ENCODE peak calls at places on chromosomes 16 and 17, in nine cellular contexts. One of them, this sample, is unnamed. For H3K4me1, the result is how much of the 10 kb centered on the place peaks cover.

GRCh38 chr17:50918933-50919296 is 52.8 kb upstream of the TOB1 start:
- ATAC-seq in mucosa of descending colon: peak
- ATAC-seq in lung: no peak
- ATAC-seq in CD8-positive, alpha-beta T cell: peak
- ATAC-seq in HCT116: no peak
- ATAC-seq in heart left ventricle: peak
- ATAC-seq in lower lobe of right lung: no peak
- ATAC-seq in aorta: peak
- ATAC-seq in Panc1: no peak
- ATAC-seq in this sample: no peak

GRCh38 chr17:1730004-1730344 is 5.5 kb downstream of the WDR81 start:
- ATAC-seq in mucosa of descending colon: no peak
- ATAC-seq in lung: no peak
- ATAC-seq in CD8-positive, alpha-beta T cell: no peak
- ATAC-seq in HCT116: no peak
- ATAC-seq in heart left ventricle: no peak
- ATAC-seq in lower lobe of right lung: peak
- ATAC-seq in aorta: peak
- ATAC-seq in Panc1: peak
- ATAC-seq in this sample: peak

GRCh38 chr17:61783556-61784304 is 79.6 kb downstream of the BRIP1 start:
- ATAC-seq in mucosa of descending colon: no peak
- ATAC-seq in lung: no peak
- ATAC-seq in CD8-positive, alpha-beta T cell: no peak
- ATAC-seq in HCT116: no peak
- ATAC-seq in heart left ventricle: no peak
- ATAC-seq in lower lobe of right lung: no peak
- ATAC-seq in aorta: no peak
- ATAC-seq in Panc1: no peak
- ATAC-seq in this sample: no peak

GRCh38 chr17:16472539-16472938 is 19.5 kb downstream of the LRRC75A start:
- ATAC-seq in mucosa of descending colon: no peak
- ATAC-seq in lung: no peak
- ATAC-seq in CD8-positive, alpha-beta T cell: no peak
- ATAC-seq in HCT116: no peak
- ATAC-seq in heart left ventricle: no peak
- ATAC-seq in lower lobe of right lung: no peak
- ATAC-seq in aorta: no peak
- ATAC-seq in Panc1: no peak
- ATAC-seq in this sample: no peak

GRCh38 chr17:73646409-73647305 is 2.4 kb upstream of the SDK2 start:
- ATAC-seq in mucosa of descending colon: no peak
- ATAC-seq in lung: no peak
- ATAC-seq in CD8-positive, alpha-beta T cell: peak
- ATAC-seq in HCT116: peak
- ATAC-seq in heart left ventricle: no peak
- ATAC-seq in lower lobe of right lung: no peak
- ATAC-seq in aorta: no peak
- ATAC-seq in Panc1: no peak
- ATAC-seq in this sample: no peak

GRCh38 chr17:75850928-75851692 is 4.0 kb downstream of the WBP2 start:
- ATAC-seq in mucosa of descending colon: no peak
- ATAC-seq in lung: no peak
- ATAC-seq in CD8-positive, alpha-beta T cell: no peak
- ATAC-seq in HCT116: no peak
- ATAC-seq in heart left ventricle: peak
- ATAC-seq in lower lobe of right lung: no peak
- ATAC-seq in aorta: no peak
- ATAC-seq in Panc1: no peak
- ATAC-seq in this sample: no peak

GRCh38 chr16:21264226-21265036 is 13.7 kb downstream of the CRYM start:
- ATAC-seq in mucosa of descending colon: peak
- ATAC-seq in lung: no peak
- ATAC-seq in CD8-positive, alpha-beta T cell: no peak
- ATAC-seq in HCT116: no peak
- ATAC-seq in heart left ventricle: peak
- ATAC-seq in lower lobe of right lung: no peak
- ATAC-seq in aorta: peak
- ATAC-seq in Panc1: no peak
- ATAC-seq in this sample: no peak

GRCh38 chr17:68634345-68634876 is 33.2 kb upstream of the FAM20A start:
- ATAC-seq in mucosa of descending colon: no peak
- ATAC-seq in lung: no peak
- ATAC-seq in CD8-positive, alpha-beta T cell: no peak
- ATAC-seq in HCT116: no peak
- ATAC-seq in heart left ventricle: no peak
- ATAC-seq in lower lobe of right lung: no peak
- ATAC-seq in aorta: no peak
- ATAC-seq in Panc1: no peak
- ATAC-seq in this sample: no peak

DNA sequence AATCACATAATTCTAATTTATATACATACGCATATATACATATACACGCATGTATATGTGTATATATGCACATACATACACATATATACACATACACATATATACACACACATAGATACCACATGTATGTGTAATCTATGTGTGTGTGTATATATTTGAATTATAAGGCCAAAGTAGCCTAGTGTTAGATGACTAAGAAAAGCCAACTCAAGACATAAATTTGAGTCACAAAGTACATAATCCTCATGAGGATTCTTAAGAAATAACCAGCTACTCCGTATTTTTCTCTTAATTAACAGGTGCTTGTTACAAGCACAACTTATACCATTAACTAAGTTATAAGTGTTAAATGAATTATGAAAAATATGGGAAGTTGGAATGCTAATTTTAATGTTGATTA is 84.9 kb downstream of the CACNG1 start:
- ATAC-seq in mucosa of descending colon: no peak
- ATAC-seq in lung: no peak
- ATAC-seq in CD8-positive, alpha-beta T cell: no peak
- ATAC-seq in HCT116: no peak
- ATAC-seq in heart left ventricle: no peak
- ATAC-seq in lower lobe of right lung: no peak
- ATAC-seq in aorta: no peak
- ATAC-seq in Panc1: no peak
- ATAC-seq in this sample: no peak
- H3K4me1 ChIP-seq in mucosa of descending colon: under half
- H3K4me1 ChIP-seq in lung: under half
- H3K4me1 ChIP-seq in CD8-positive, alpha-beta T cell: under half
- H3K4me1 ChIP-seq in HCT116: under half
- H3K4me1 ChIP-seq in heart left ventricle: under half
- H3K4me1 ChIP-seq in lower lobe of right lung: under half
- H3K4me1 ChIP-seq in aorta: under half
- H3K4me1 ChIP-seq in Panc1: under half
- H3K4me1 ChIP-seq in this sample: under half

GRCh38 chr17:82860606-82861392 is 21.0 kb upstream of the ZNF750 start:
- ATAC-seq in mucosa of descending colon: no peak
- ATAC-seq in lung: no peak
- ATAC-seq in CD8-positive, alpha-beta T cell: no peak
- ATAC-seq in HCT116: no peak
- ATAC-seq in heart left ventricle: no peak
- ATAC-seq in lower lobe of right lung: no peak
- ATAC-seq in aorta: no peak
- ATAC-seq in Panc1: no peak
- ATAC-seq in this sample: no peak

GRCh38 chr17:82862191-82862590 is 22.4 kb upstream of the ZNF750 start:
- ATAC-seq in mucosa of descending colon: no peak
- ATAC-seq in lung: no peak
- ATAC-seq in CD8-positive, alpha-beta T cell: no peak
- ATAC-seq in HCT116: no peak
- ATAC-seq in heart left ventricle: no peak
- ATAC-seq in lower lobe of right lung: no peak
- ATAC-seq in aorta: no peak
- ATAC-seq in Panc1: no peak
- ATAC-seq in this sample: no peak

GRCh38 chr17:82861393-82861775 is 21.6 kb upstream of the ZNF750 start:
- ATAC-seq in mucosa of descending colon: no peak
- ATAC-seq in lung: no peak
- ATAC-seq in CD8-positive, alpha-beta T cell: no peak
- ATAC-seq in HCT116: no peak
- ATAC-seq in heart left ventricle: no peak
- ATAC-seq in lower lobe of right lung: no peak
- ATAC-seq in aorta: no peak
- ATAC-seq in Panc1: no peak
- ATAC-seq in this sample: no peak

GRCh38 chr17:82858376-82859126 is 18.7 kb upstream of the ZNF750 start:
- ATAC-seq in mucosa of descending colon: no peak
- ATAC-seq in lung: no peak
- ATAC-seq in CD8-positive, alpha-beta T cell: peak
- ATAC-seq in HCT116: no peak
- ATAC-seq in heart left ventricle: no peak
- ATAC-seq in lower lobe of right lung: peak
- ATAC-seq in aorta: no peak
- ATAC-seq in Panc1: no peak
- ATAC-seq in this sample: no peak

DNA sequence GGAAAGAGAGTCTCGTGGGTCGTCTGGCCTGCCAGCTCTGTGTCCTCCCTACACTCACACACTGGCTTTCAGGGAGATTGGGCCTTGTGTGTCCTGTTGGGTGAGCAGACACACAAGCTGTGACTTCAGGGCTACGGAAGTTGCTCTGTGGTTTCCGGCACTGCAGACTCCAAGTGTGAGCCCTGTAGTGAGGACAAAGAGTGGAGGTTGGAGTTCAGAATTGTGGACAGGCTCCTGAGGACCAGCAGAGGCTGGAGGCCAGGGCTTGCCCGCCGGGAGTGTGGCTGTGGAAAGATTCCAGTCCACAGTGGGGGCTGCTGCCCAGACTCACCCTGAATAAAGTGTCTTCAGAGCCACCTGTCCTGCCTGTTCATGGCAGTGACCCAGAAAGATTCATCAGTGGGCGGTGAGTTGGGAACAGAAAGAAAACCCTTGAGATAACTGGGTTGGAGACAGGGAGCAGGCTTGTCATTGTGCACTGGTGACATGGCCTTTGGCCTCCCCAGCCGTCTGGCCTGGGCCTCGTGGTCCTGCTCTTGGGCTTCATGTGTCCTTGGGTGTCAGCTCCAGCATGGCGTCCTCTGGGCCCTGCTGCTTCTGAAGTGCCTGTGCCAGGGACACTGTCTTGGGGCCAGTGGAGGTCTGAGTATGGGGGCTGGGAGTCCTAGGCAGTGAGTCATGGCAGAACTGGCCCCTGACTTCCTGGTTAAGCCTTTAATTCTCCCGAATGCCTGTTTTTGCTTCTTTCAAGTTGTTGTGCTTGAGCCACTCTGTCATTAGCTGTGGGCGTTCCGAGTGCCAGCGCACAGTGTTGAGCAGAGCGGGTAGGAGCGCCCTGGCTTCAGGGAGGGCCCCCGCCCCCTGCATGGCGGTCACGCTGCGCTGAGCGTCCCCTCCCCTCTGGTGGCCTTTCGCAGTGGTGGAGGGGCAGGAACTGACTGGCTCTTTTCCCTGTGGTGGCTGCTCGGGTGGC is 19.9 kb upstream of the ZNF750 start:
- ATAC-seq in mucosa of descending colon: peak
- ATAC-seq in lung: peak
- ATAC-seq in CD8-positive, alpha-beta T cell: peak
- ATAC-seq in HCT116: peak
- ATAC-seq in heart left ventricle: peak
- ATAC-seq in lower lobe of right lung: peak
- ATAC-seq in aorta: peak
- ATAC-seq in Panc1: peak
- ATAC-seq in this sample: peak
- H3K4me1 ChIP-seq in mucosa of descending colon: under half
- H3K4me1 ChIP-seq in lung: under half
- H3K4me1 ChIP-seq in CD8-positive, alpha-beta T cell: half or more
- H3K4me1 ChIP-seq in HCT116: half or more
- H3K4me1 ChIP-seq in heart left ventricle: under half
- H3K4me1 ChIP-seq in lower lobe of right lung: under half
- H3K4me1 ChIP-seq in aorta: under half
- H3K4me1 ChIP-seq in Panc1: under half
- H3K4me1 ChIP-seq in this sample: under half

GRCh38 chr16:79090966-79091365 is 509.6 kb downstream of the MAF start:
- ATAC-seq in mucosa of descending colon: no peak
- ATAC-seq in lung: no peak
- ATAC-seq in CD8-positive, alpha-beta T cell: no peak
- ATAC-seq in HCT116: no peak
- ATAC-seq in heart left ventricle: no peak
- ATAC-seq in lower lobe of right lung: no peak
- ATAC-seq in aorta: no peak
- ATAC-seq in Panc1: no peak
- ATAC-seq in this sample: no peak

GRCh38 chr16:79097090-79097489 is 503.4 kb downstream of the MAF start:
- ATAC-seq in mucosa of descending colon: no peak
- ATAC-seq in lung: no peak
- ATAC-seq in CD8-positive, alpha-beta T cell: no peak
- ATAC-seq in HCT116: no peak
- ATAC-seq in heart left ventricle: no peak
- ATAC-seq in lower lobe of right lung: no peak
- ATAC-seq in aorta: no peak
- ATAC-seq in Panc1: no peak
- ATAC-seq in this sample: no peak

GRCh38 chr16:79096246-79096645 is 504.3 kb downstream of the MAF start:
- ATAC-seq in mucosa of descending colon: no peak
- ATAC-seq in lung: no peak
- ATAC-seq in CD8-positive, alpha-beta T cell: no peak
- ATAC-seq in HCT116: no peak
- ATAC-seq in heart left ventricle: no peak
- ATAC-seq in lower lobe of right lung: no peak
- ATAC-seq in aorta: no peak
- ATAC-seq in Panc1: no peak
- ATAC-seq in this sample: no peak

GRCh38 chr16:79092846-79093245 is 507.7 kb downstream of the MAF start:
- ATAC-seq in mucosa of descending colon: no peak
- ATAC-seq in lung: no peak
- ATAC-seq in CD8-positive, alpha-beta T cell: no peak
- ATAC-seq in HCT116: no peak
- ATAC-seq in heart left ventricle: no peak
- ATAC-seq in lower lobe of right lung: no peak
- ATAC-seq in aorta: no peak
- ATAC-seq in Panc1: no peak
- ATAC-seq in this sample: no peak

GRCh38 chr16:79093554-79093967 is 507.0 kb downstream of the MAF start:
- ATAC-seq in mucosa of descending colon: peak
- ATAC-seq in lung: peak
- ATAC-seq in CD8-positive, alpha-beta T cell: peak
- ATAC-seq in HCT116: no peak
- ATAC-seq in heart left ventricle: peak
- ATAC-seq in lower lobe of right lung: peak
- ATAC-seq in aorta: peak
- ATAC-seq in Panc1: no peak
- ATAC-seq in this sample: peak
- H3K4me1 ChIP-seq in mucosa of descending colon: under half
- H3K4me1 ChIP-seq in lung: under half
- H3K4me1 ChIP-seq in CD8-positive, alpha-beta T cell: under half
- H3K4me1 ChIP-seq in HCT116: under half
- H3K4me1 ChIP-seq in heart left ventricle: under half
- H3K4me1 ChIP-seq in lower lobe of right lung: under half
- H3K4me1 ChIP-seq in aorta: under half
- H3K4me1 ChIP-seq in Panc1: under half
- H3K4me1 ChIP-seq in this sample: under half

DNA sequence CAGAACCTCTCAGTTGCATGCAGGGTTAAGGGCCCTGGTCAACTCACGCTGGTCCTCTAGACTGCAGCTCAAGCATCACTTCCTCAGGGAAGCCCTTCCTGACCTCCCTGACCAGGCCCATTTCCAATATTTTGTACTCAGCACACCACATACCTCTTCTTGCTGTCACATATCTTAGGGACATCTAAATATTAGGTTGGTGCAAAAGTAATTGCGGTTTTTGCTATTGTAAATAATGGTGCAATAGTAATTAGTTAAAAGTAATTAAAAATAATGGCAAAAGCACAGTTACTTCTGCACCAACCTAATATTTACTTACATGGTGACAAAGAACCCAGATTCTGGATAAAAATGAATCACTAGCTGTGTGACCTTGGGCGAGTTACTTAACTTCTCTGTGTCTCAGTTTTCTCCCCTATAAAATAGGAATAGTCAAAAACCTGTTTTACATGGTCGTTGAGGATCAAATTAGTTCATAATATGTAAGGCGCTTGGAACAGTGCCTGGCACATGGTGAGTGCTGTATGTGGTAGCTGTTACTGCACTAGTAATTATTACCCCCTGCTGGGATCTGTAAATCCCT is 177.4 kb downstream of the PRKCB start:
- ATAC-seq in mucosa of descending colon: no peak
- ATAC-seq in lung: no peak
- ATAC-seq in CD8-positive, alpha-beta T cell: no peak
- ATAC-seq in HCT116: no peak
- ATAC-seq in heart left ventricle: no peak
- ATAC-seq in lower lobe of right lung: no peak
- ATAC-seq in aorta: no peak
- ATAC-seq in Panc1: no peak
- ATAC-seq in this sample: no peak
- H3K4me1 ChIP-seq in mucosa of descending colon: under half
- H3K4me1 ChIP-seq in lung: under half
- H3K4me1 ChIP-seq in CD8-positive, alpha-beta T cell: half or more
- H3K4me1 ChIP-seq in HCT116: under half
- H3K4me1 ChIP-seq in heart left ventricle: under half
- H3K4me1 ChIP-seq in lower lobe of right lung: under half
- H3K4me1 ChIP-seq in aorta: under half
- H3K4me1 ChIP-seq in Panc1: under half
- H3K4me1 ChIP-seq in this sample: under half